ENCODE peak calls at places on chromosomes 12 and 14, in seven cellular contexts. C, P, T, B, Y, V and O are unnamed samples.
A peak's percentile ranks its signal among the peaks of the same experiment; 100 is the strongest.

GRCh38 chr14:69259531-69260245 is at the start of gene GALNT16:
- DNase-seq in C (peak; percentile 69), P (peak; percentile 26), T (no peak), B (no peak), Y (no peak), V (no peak), O (peak; percentile 53)

GRCh38 chr14:41130274-41130673 is 476.4 kb upstream of the LRFN5 start:
- DNase-seq in C (no peak), P (no peak), T (no peak), B (no peak), Y (no peak), V (no peak), O (no peak)

GRCh38 chr12:24630446-24630845 is 318.5 kb downstream of the BCAT1 start:
- DNase-seq in C (no peak), P (no peak), T (no peak), B (no peak), Y (no peak), V (no peak), O (no peak)

GRCh38 chr14:50007123-50007903 is 109.1 kb downstream of the VCPKMT start:
- DNase-seq in C (no peak), P (no peak), T (no peak), B (no peak), Y (peak; percentile 62), V (no peak), O (no peak)

GRCh38 chr14:98754343-98755025 is 517.5 kb downstream of the BCL11B start:
- DNase-seq in C (no peak), P (peak; percentile 9), T (no peak), B (no peak), Y (no peak), V (no peak), O (no peak)

GRCh38 chr12:115451785-115452736 is 768.1 kb upstream of the TBX3 start:
- DNase-seq in C (peak; percentile 42), P (no peak), T (no peak), B (peak; percentile 43), Y (peak; percentile 44), V (no peak), O (peak; percentile 76)

GRCh38 chr12:2504577-2504976 is 290.2 kb upstream of the FKBP4 start:
- DNase-seq in C (no peak), P (no peak), T (no peak), B (no peak), Y (no peak), V (no peak), O (no peak)

GRCh38 chr12:91074068-91074819 is 16.4 kb upstream of the KERA start:
- DNase-seq in C (no peak), P (peak; percentile 24), T (no peak), B (no peak), Y (peak; percentile 9), V (no peak), O (no peak)

GRCh38 chr12:51883998-51884675 is 3.8 kb upstream of the ANKRD33 start:
- DNase-seq in C (no peak), P (no peak), T (no peak), B (no peak), Y (no peak), V (no peak), O (no peak)

GRCh38 chr14:104805326-104805678 is 4.4 kb downstream of the ZBTB42 start:
- DNase-seq in C (no peak), P (peak; percentile 89), T (no peak), B (no peak), Y (no peak), V (no peak), O (no peak)

GRCh38 chr14:52253503-52253902 is 14.0 kb upstream of the PTGDR start:
- DNase-seq in C (no peak), P (no peak), T (no peak), B (no peak), Y (no peak), V (no peak), O (no peak)

GRCh38 chr12:82608706-82609105 is 78.0 kb upstream of the TMTC2 start:
- DNase-seq in C (no peak), P (no peak), T (no peak), B (no peak), Y (peak; percentile 8), V (no peak), O (no peak)

GRCh38 chr12:14313379-14313778 is 52.1 kb upstream of the ATF7IP start:
- DNase-seq in C (no peak), P (no peak), T (no peak), B (no peak), Y (no peak), V (no peak), O (no peak)

GRCh38 chr12:41743835-41744234 is 400.8 kb downstream of the GXYLT1 start:
- DNase-seq in C (no peak), P (no peak), T (no peak), B (no peak), Y (no peak), V (no peak), O (no peak)

GRCh38 chr12:122614839-122615238 is 87.8 kb downstream of the KNTC1 start:
- DNase-seq in C (no peak), P (no peak), T (no peak), B (no peak), Y (no peak), V (no peak), O (no peak)

GRCh38 chr12:130577348-130577747 is 138.8 kb downstream of the RIMBP2 start:
- DNase-seq in C (no peak), P (no peak), T (no peak), B (no peak), Y (no peak), V (no peak), O (no peak)

GRCh38 chr12:93325855-93326254 is 51.9 kb upstream of the NUDT4 start:
- DNase-seq in C (no peak), P (peak; percentile 83), T (no peak), B (no peak), Y (no peak), V (no peak), O (no peak)

GRCh38 chr12:116143883-116144266 is 133.6 kb downstream of the MED13L start:
- DNase-seq in C (no peak), P (peak; percentile 83), T (no peak), B (no peak), Y (no peak), V (no peak), O (no peak)

GRCh38 chr12:65082411-65082810 is 38.7 kb downstream of the WIF1 start:
- DNase-seq in C (no peak), P (no peak), T (no peak), B (no peak), Y (no peak), V (no peak), O (no peak)

GRCh38 chr14:90274808-90275454 is 18.6 kb downstream of the PSMC1 start:
- DNase-seq in C (no peak), P (peak; percentile 76), T (no peak), B (no peak), Y (no peak), V (no peak), O (no peak)

GRCh38 chr12:121960541-121960940 is 42.1 kb downstream of the CFAP251 start:
- DNase-seq in C (no peak), P (no peak), T (no peak), B (no peak), Y (no peak), V (no peak), O (no peak)